ENCODE peak calls at places on chromosomes 3 and 15, in ten cellular contexts. T, P, Q, S, G, C, V, M, B and W are unnamed samples. For H3K4me1, the result is how much of the 10 kb centered on the place peaks cover.

GRCh38 chr15:48623456-48623855 is 22.1 kb downstream of the FBN1 start:
- DNase-seq in T (no peak), P (no peak), Q (no peak), S (no peak), G (no peak), C (no peak), V (no peak), M (no peak), B (no peak), W (no peak)

GRCh38 chr3:157631468-157631867 is 128.3 kb upstream of the VEPH1 start:
- DNase-seq in T (no peak), P (no peak), Q (no peak), S (no peak), G (no peak), C (no peak), V (no peak), M (no peak), B (no peak), W (no peak)

GRCh38 chr3:160169139-160169830 is 55.9 kb upstream of the C3orf80 start:
- DNase-seq in T (no peak), P (no peak), Q (no peak), S (no peak), G (no peak), C (no peak), V (no peak), M (peak), B (no peak), W (no peak)

GRCh38 chr3:4722103-4722502 is 229.0 kb downstream of the ITPR1 start:
- DNase-seq in T (no peak), P (peak), Q (no peak), S (no peak), G (peak), C (peak), V (no peak), M (peak), B (no peak), W (no peak)

GRCh38 chr3:126620743-126621142 is 34.2 kb downstream of the TXNRD3 start:
- DNase-seq in T (no peak), P (no peak), Q (no peak), S (no peak), G (no peak), C (no peak), V (no peak), M (no peak), B (no peak), W (no peak)

GRCh38 chr15:70505411-70505919 is 257.9 kb downstream of the UACA start:
- DNase-seq in T (no peak), P (no peak), Q (no peak), S (no peak), G (peak), C (peak), V (peak), M (no peak), B (no peak), W (no peak)

GRCh38 chr15:64461577-64462162 is 1.3 kb downstream of the ZNF609 start:
- DNase-seq in T (no peak), P (no peak), Q (no peak), S (no peak), G (no peak), C (peak), V (no peak), M (peak), B (no peak), W (peak)

GRCh38 chr15:27258287-27258686 is 287.3 kb downstream of the GABRG3 start:
- DNase-seq in T (no peak), P (no peak), Q (no peak), S (no peak), G (no peak), C (no peak), V (no peak), M (no peak), B (no peak), W (no peak)

GRCh38 chr3:27713435-27713880 is 8.7 kb downstream of the EOMES start:
- DNase-seq in T (no peak), P (no peak), Q (no peak), S (no peak), G (no peak), C (no peak), V (peak), M (no peak), B (no peak), W (no peak)

GRCh38 chr3:107957506-107957905 is 133.3 kb downstream of the CD47 start:
- DNase-seq in T (no peak), P (no peak), Q (no peak), S (no peak), G (no peak), C (no peak), V (no peak), M (no peak), B (no peak), W (no peak)

GRCh38 chr3:122146466-122146865 is 37.0 kb upstream of the CASR start:
- DNase-seq in T (no peak), P (no peak), Q (no peak), S (no peak), G (no peak), C (no peak), V (no peak), M (no peak), B (peak), W (no peak)

GRCh38 chr3:119643528-119643927 is 16.9 kb downstream of the POPDC2 start:
- DNase-seq in T (no peak), P (no peak), Q (no peak), S (no peak), G (peak), C (no peak), V (no peak), M (no peak), B (no peak), W (no peak)

GRCh38 chr15:60326343-60326742 is 71.4 kb downstream of the ANXA2 start:
- DNase-seq in T (no peak), P (no peak), Q (no peak), S (no peak), G (no peak), C (no peak), V (no peak), M (no peak), B (no peak), W (no peak)

GRCh38 chr3:71581451-71581980 is 2.0 kb downstream of the FOXP1 start:
- DNase-seq in T (peak), P (peak), Q (peak), S (peak), G (no peak), C (peak), V (peak), M (no peak), B (no peak), W (peak)

GRCh38 chr3:21705769-21706168 is 45.2 kb downstream of the ZNF385D start:
- DNase-seq in T (peak), P (no peak), Q (no peak), S (no peak), G (no peak), C (peak), V (no peak), M (no peak), B (no peak), W (peak)

GRCh38 chr3:103052236-103052830 is 617.5 kb downstream of the ZPLD1 start:
- DNase-seq in T (no peak), P (peak), Q (peak), S (no peak), G (peak), C (no peak), V (no peak), M (no peak), B (no peak), W (no peak)

GRCh38 chr15:80343610-80344009 is 60.6 kb upstream of the ARNT2 start:
- DNase-seq in T (no peak), P (peak), Q (no peak), S (no peak), G (no peak), C (no peak), V (no peak), M (no peak), B (no peak), W (peak)

DNA sequence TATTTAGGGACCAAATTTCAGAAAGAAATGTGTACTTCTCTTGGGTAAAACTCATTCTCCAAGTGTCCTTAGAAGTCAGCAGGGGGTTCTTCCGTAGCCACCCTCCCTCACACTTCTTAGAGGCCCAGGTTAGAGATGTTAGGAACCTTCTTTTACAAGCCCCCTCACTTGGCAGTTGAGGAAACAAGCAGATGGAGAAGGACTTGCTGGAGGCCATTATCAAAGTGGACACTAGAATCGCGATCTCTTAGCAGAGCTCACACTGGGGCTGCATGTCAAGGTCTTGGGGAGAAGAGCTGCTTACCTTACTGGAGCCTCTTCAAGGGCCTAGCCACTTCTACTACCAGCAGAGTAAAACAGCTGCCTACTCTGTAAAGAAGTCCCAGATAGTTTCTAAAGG is 69.4 kb upstream of the POLG start:
- DNase-seq in T (no peak), P (no peak), Q (no peak), S (no peak), G (no peak), C (no peak), V (no peak), M (no peak), B (no peak), W (no peak)
- TF ChIP-seq POLR2AphosphoS5 in T (no peak), P (no peak), Q (no peak), S (no peak), G (no peak), C (no peak), V (no peak), M (no peak), B (no peak), W (no peak)

DNA sequence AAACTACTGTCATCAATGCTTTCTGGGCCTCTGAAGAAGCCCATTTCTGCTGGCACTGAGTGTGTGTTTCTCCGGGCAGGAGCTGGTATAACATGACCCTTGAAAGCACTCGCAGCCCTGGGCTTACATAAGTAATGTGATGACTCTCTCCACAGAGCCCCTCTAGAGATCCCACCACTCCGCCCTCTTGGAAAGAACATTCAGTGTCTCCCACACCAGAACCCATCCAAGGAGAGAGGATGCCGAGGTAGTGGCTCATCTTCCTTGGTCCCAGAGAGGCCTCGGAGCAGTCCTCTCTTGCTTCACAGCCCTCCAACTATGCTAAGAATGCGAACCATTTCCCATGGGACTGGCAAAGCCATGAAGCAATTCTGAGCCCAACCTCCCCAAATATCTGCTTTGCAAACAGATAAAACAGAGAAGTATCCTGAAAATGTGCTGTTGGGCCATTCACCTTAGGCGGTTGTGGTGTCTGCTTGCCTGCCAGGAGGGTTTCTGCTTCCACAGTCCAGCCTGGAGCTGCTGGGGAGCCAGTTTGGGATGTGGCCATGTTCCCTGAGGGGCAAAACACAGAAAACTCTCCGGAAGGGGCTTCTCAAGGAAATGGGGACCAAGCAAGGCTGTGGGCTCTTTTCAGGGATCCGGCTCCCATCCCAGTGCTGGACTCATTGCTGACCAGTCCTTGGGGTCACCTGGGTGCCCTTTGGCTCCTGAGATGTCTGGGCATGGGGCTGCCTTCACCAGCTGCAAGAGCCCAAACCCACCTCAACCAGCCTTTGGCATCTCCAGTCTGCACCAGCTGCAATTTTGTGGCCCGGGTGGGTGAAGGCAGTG is 47.3 kb downstream of the AMOTL2 start:
- DNase-seq in T (peak), P (no peak), Q (peak), S (peak), G (no peak), C (no peak), V (no peak), M (no peak), B (no peak), W (no peak)
- H3K4me1 ChIP-seq in T (under half), P (under half), Q (half or more), S (half or more), G (half or more), C (under half), V (under half), M (under half), B (under half), W (under half)

GRCh38 chr15:29822685-29823459 is 604 bp upstream of the TJP1 start:
- DNase-seq in T (peak), P (peak), Q (peak), S (peak), G (peak), C (peak), V (no peak), M (no peak), B (no peak), W (peak)

GRCh38 chr15:29819979-29820801 is 2.1 kb downstream of the TJP1 start:
- DNase-seq in T (no peak), P (no peak), Q (no peak), S (no peak), G (no peak), C (no peak), V (no peak), M (no peak), B (no peak), W (no peak)

GRCh38 chr15:29821416-29822099 is 710 bp downstream of the TJP1 start:
- DNase-seq in T (peak), P (peak), Q (peak), S (peak), G (peak), C (peak), V (no peak), M (peak), B (no peak), W (peak)

GRCh38 chr15:29820802-29821160 is 1.5 kb downstream of the TJP1 start:
- DNase-seq in T (no peak), P (no peak), Q (no peak), S (no peak), G (no peak), C (no peak), V (no peak), M (no peak), B (no peak), W (no peak)

DNA sequence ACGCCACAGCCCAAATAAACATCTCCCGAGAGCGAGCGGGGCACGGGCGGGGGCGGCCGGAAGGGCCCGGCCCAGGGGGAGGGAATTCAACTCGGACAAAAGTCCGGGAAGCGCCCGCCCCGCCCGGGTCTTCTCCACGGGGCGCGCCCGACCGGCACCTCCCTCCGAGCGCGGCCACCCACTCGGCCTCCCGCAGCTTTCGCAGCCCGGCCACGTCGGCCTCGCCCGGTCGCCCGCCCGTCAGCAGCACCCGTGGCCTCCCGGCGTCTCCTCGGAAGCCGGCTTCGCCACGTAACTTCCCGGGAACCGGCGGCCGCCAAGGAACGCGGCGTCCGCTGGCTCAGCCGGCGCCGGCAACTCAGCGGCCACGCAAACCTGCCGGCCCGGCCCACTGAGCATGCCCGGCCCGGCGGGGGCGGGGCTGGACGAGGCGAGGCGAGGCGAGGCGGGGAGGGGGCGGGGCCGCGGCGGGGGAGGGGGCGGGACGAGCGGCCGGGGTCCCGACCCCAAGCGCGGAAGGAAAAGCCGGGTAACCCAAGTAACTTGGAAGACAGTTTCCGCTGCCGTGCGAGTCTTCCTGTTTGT is at the start of gene TJP1:
- DNase-seq in T (peak), P (peak), Q (peak), S (peak), G (no peak), C (peak), V (no peak), M (peak), B (no peak), W (peak)
- TF ChIP-seq POLR2A in T (no peak), P (peak), Q (peak), S (no peak), G (peak), C (peak), V (no peak), M (peak), B (no peak), W (no peak)

DNA sequence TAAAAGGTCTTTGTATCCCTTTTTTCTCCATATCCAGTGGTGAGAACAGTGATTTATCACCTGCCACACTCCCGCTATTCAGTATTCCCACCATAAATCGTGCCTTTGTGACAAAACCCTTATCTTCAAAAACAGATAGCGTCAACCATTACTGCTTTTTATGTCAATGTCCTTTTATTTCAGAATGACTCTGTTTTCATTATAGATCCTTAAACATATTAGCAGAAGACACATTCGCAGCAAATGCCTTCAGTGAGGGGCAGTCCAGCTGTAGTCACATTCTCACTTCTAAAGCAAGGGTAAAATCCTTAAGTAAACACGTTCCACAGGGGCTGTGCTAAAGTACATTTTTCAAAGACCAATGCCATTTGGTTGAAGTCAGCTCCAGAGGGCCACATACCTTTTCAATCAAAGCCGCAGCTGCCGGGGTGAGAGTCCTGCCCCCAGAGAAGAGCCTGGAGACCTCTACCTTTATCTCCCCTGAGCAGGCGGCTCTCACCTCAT is 53.5 kb downstream of the PDZRN3 start:
- DNase-seq in T (no peak), P (no peak), Q (no peak), S (no peak), G (no peak), C (no peak), V (no peak), M (peak), B (no peak), W (no peak)
- TF ChIP-seq POLR2AphosphoS5 in T (no peak), P (no peak), Q (no peak), S (no peak), G (no peak), C (no peak), V (no peak), M (no peak), B (no peak), W (no peak)

GRCh38 chr15:93250212-93250611 is 161.2 kb upstream of the RGMA start:
- DNase-seq in T (no peak), P (no peak), Q (no peak), S (no peak), G (no peak), C (no peak), V (no peak), M (no peak), B (no peak), W (no peak)
- H3K4me1 ChIP-seq in T (under half), P (under half), Q (under half), S (under half), G (under half), C (under half), V (under half), M (under half), B (under half), W (under half)

DNA sequence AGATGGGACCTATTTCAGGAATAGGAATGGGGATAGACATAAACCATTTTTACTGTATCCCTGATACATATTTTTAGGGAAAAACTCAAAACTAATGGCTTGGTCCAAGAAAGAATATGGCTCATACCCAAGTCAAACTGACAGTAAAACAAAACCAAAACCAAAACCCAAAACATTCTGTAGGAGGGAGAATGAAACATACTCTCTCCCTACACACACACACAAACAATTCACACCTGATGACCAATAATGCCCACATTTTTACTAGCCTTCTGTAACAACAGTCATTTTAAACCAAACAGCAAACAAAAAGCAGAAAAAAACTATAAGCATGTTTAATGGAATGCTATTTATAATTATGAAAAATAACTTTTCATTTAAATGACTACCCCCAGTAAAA is 74.9 kb downstream of the NBEAL2 start:
- DNase-seq in T (no peak), P (no peak), Q (no peak), S (no peak), G (no peak), C (no peak), V (no peak), M (no peak), B (peak), W (no peak)
- TF ChIP-seq POLR2A in T (no peak), P (no peak), Q (no peak), S (no peak), G (no peak), C (no peak), V (no peak), M (no peak), B (no peak), W (no peak)